ENCODE peak calls at places on chromosome 7, in nine cellular contexts. G is hypothalamus; L is activated CD8-positive, alpha-beta memory T cell treated with anti-CD3 and anti-CD28 coated beads, Interleukin-2, amount 50 U/mL, for 48 hours; F is heart right ventricle; J is neuronal stem cell; I is non-pigmented ciliary epithelial cell; R is suprapubic skin; U is activated T-cell treated with anti-CD3 and anti-CD28 coated beads for 24 hours; V is gastrocnemius medialis. Z is an unnamed sample.

GRCh38 chr7:149854611-149855367 is 16.6 kb downstream of the ZNF862 start:
- DNase-seq in G (peak), U (no peak), R (peak), J (no peak), L (no peak), F (peak), V (no peak), I (no peak), Z (no peak)

GRCh38 chr7:158550886-158551452 is 36.7 kb downstream of the PTPRN2 start:
- DNase-seq in I (no peak), F (no peak), U (no peak), J (no peak), L (no peak), V (no peak), R (peak), G (no peak), Z (no peak)

GRCh38 chr7:75957021-75957736 is 37.2 kb downstream of the TMEM120A start:
- DNase-seq in L (no peak), U (no peak), F (no peak), G (no peak), J (no peak), R (no peak), I (no peak), V (no peak), Z (no peak)

GRCh38 chr7:87359366-87359765 is 13.9 kb downstream of the CROT start:
- DNase-seq in L (no peak), F (no peak), V (no peak), G (no peak), R (no peak), I (no peak), J (no peak), U (no peak), Z (no peak)

GRCh38 chr7:26369519-26370385 is 78.1 kb downstream of the SNX10 start:
- DNase-seq in G (peak), J (peak), F (no peak), U (peak), L (no peak), R (no peak), V (no peak), I (no peak), Z (no peak)

GRCh38 chr7:29623976-29624375 is 60.3 kb downstream of the PRR15 start:
- DNase-seq in L (no peak), J (no peak), F (no peak), I (no peak), R (no peak), G (no peak), U (no peak), V (no peak), Z (no peak)

GRCh38 chr7:71638108-71638507 is 506.2 kb downstream of the GALNT17 start:
- DNase-seq in G (no peak), F (no peak), U (no peak), R (no peak), J (no peak), L (no peak), I (no peak), V (no peak), Z (no peak)

GRCh38 chr7:659996-660395 is 66.5 kb upstream of the DNAAF5 start:
- DNase-seq in U (no peak), L (no peak), F (no peak), I (no peak), V (no peak), R (no peak), J (no peak), G (no peak), Z (no peak)

GRCh38 chr7:94325121-94325475 is 69.6 kb upstream of the COL1A2 start:
- DNase-seq in J (no peak), I (no peak), G (no peak), F (no peak), R (no peak), U (no peak), L (no peak), V (no peak), Z (no peak)

GRCh38 chr7:42691030-42691639 is 220.7 kb downstream of the C7orf25 start:
- DNase-seq in I (no peak), V (no peak), L (no peak), F (no peak), G (no peak), J (peak), R (no peak), U (no peak), Z (no peak)

GRCh38 chr7:150339369-150339768 is 2.1 kb downstream of the RARRES2 start:
- DNase-seq in F (no peak), J (no peak), U (no peak), G (no peak), I (no peak), R (no peak), V (no peak), L (no peak), Z (no peak)

GRCh38 chr7:64515781-64516180 is 47.1 kb downstream of the ZNF680 start:
- DNase-seq in R (no peak), V (no peak), L (no peak), U (no peak), I (no peak), G (no peak), J (no peak), F (no peak), Z (no peak)

GRCh38 chr7:112523871-112524270 is 43.1 kb downstream of the LSMEM1 start:
- DNase-seq in J (no peak), I (no peak), R (no peak), U (no peak), F (no peak), G (no peak), V (no peak), L (no peak), Z (no peak)

GRCh38 chr7:139887895-139888518 is 58.9 kb downstream of the TBXAS1 start:
- DNase-seq in R (no peak), G (no peak), F (no peak), L (no peak), I (no peak), J (no peak), V (no peak), U (no peak), Z (no peak)

GRCh38 chr7:130154501-130155317 is 50.5 kb downstream of the TMEM209 start:
- DNase-seq in V (no peak), F (no peak), J (no peak), I (no peak), L (no peak), U (no peak), R (no peak), G (peak), Z (no peak)

GRCh38 chr7:116863168-116863670 is 832 bp downstream of the CAPZA2 start:
- DNase-seq in I (no peak), G (no peak), J (peak), R (no peak), L (no peak), U (no peak), F (no peak), V (peak), Z (no peak)

GRCh38 chr7:51318001-51318400 is 1.4 kb upstream of the COBL start:
- DNase-seq in F (no peak), G (no peak), U (no peak), V (no peak), I (no peak), R (no peak), J (no peak), L (no peak), Z (no peak)

GRCh38 chr7:2381227-2381626 is 22.2 kb upstream of the CHST12 start:
- DNase-seq in V (no peak), I (no peak), R (no peak), U (no peak), G (no peak), F (no peak), J (no peak), L (no peak), Z (no peak)

GRCh38 chr7:29341156-29341555 is 146.6 kb downstream of the CHN2 start:
- DNase-seq in V (no peak), G (no peak), F (no peak), I (no peak), L (no peak), R (no peak), J (no peak), U (no peak), Z (no peak)

GRCh38 chr7:69871213-69871885 is 273.1 kb downstream of the AUTS2 start:
- DNase-seq in I (peak), R (no peak), G (no peak), F (no peak), U (no peak), V (no peak), J (no peak), L (no peak), Z (no peak)

GRCh38 chr7:6271694-6272371 is 591 bp downstream of the CYTH3 start:
- DNase-seq in V (no peak), G (no peak), J (no peak), I (no peak), L (peak), U (no peak), F (peak), R (peak), Z (peak)